ENCODE peak calls at places on chromosome 21, in six cellular contexts. One of them, this sample, is unnamed.

GRCh38 chr21:32316363-32317215 is 17.9 kb downstream of the MRAP start:
- DNase-seq in transverse colon: no peak
- DNase-seq in tibial nerve: no peak
- DNase-seq in sigmoid colon: no peak
- DNase-seq in Peyer's patch: no peak
- DNase-seq in A549: no peak
- DNase-seq in this sample: no peak

GRCh38 chr21:35861656-35862055 is 198.7 kb downstream of the SETD4 start:
- DNase-seq in transverse colon: no peak
- DNase-seq in tibial nerve: no peak
- DNase-seq in sigmoid colon: no peak
- DNase-seq in Peyer's patch: no peak
- DNase-seq in A549: no peak
- DNase-seq in this sample: no peak

GRCh38 chr21:38325761-38326420 is 69.1 kb downstream of the KCNJ15 start:
- DNase-seq in transverse colon: no peak
- DNase-seq in tibial nerve: no peak
- DNase-seq in sigmoid colon: no peak
- DNase-seq in Peyer's patch: no peak
- DNase-seq in A549: no peak
- DNase-seq in this sample: peak; percentile 34

GRCh38 chr21:44751799-44752636 is 40.6 kb upstream of the TSPEAR start:
- DNase-seq in transverse colon: no peak
- DNase-seq in tibial nerve: no peak
- DNase-seq in sigmoid colon: no peak
- DNase-seq in Peyer's patch: no peak
- DNase-seq in A549: no peak
- DNase-seq in this sample: no peak

GRCh38 chr21:19810779-19811178 is 1187.4 kb upstream of the NCAM2 start:
- DNase-seq in transverse colon: no peak
- DNase-seq in tibial nerve: no peak
- DNase-seq in sigmoid colon: no peak
- DNase-seq in Peyer's patch: no peak
- DNase-seq in A549: no peak
- DNase-seq in this sample: no peak

GRCh38 chr21:16420086-16420724 is 690.4 kb downstream of the USP25 start:
- DNase-seq in transverse colon: no peak
- DNase-seq in tibial nerve: peak; percentile 38
- DNase-seq in sigmoid colon: peak; percentile 71
- DNase-seq in Peyer's patch: no peak
- DNase-seq in A549: no peak
- DNase-seq in this sample: no peak

GRCh38 chr21:20618878-20619277 is 379.3 kb upstream of the NCAM2 start:
- DNase-seq in transverse colon: no peak
- DNase-seq in tibial nerve: no peak
- DNase-seq in sigmoid colon: no peak
- DNase-seq in Peyer's patch: no peak
- DNase-seq in A549: no peak
- DNase-seq in this sample: no peak

GRCh38 chr21:39317134-39318090 is 4.0 kb upstream of the BRWD1 start:
- DNase-seq in transverse colon: no peak
- DNase-seq in tibial nerve: no peak
- DNase-seq in sigmoid colon: no peak
- DNase-seq in Peyer's patch: no peak
- DNase-seq in A549: no peak
- DNase-seq in this sample: no peak

GRCh38 chr21:28099296-28099695 is 893.4 kb downstream of the LTN1 start:
- DNase-seq in transverse colon: no peak
- DNase-seq in tibial nerve: no peak
- DNase-seq in sigmoid colon: peak; percentile 77
- DNase-seq in Peyer's patch: peak; percentile 48
- DNase-seq in A549: no peak
- DNase-seq in this sample: no peak

GRCh38 chr21:21907271-21907670 is 909.1 kb downstream of the NCAM2 start:
- DNase-seq in transverse colon: no peak
- DNase-seq in tibial nerve: no peak
- DNase-seq in sigmoid colon: no peak
- DNase-seq in Peyer's patch: no peak
- DNase-seq in A549: no peak
- DNase-seq in this sample: no peak

GRCh38 chr21:31564439-31564838 is 95.1 kb upstream of the SOD1 start:
- DNase-seq in transverse colon: no peak
- DNase-seq in tibial nerve: no peak
- DNase-seq in sigmoid colon: no peak
- DNase-seq in Peyer's patch: no peak
- DNase-seq in A549: no peak
- DNase-seq in this sample: no peak

GRCh38 chr21:24895885-24896734 is 711.2 kb downstream of the MRPL39 start:
- DNase-seq in transverse colon: peak; percentile 19
- DNase-seq in tibial nerve: no peak
- DNase-seq in sigmoid colon: no peak
- DNase-seq in Peyer's patch: no peak
- DNase-seq in A549: no peak
- DNase-seq in this sample: no peak

GRCh38 chr21:39863111-39863510 is 4.1 kb upstream of the PCP4 start:
- DNase-seq in transverse colon: peak; percentile 13
- DNase-seq in tibial nerve: no peak
- DNase-seq in sigmoid colon: no peak
- DNase-seq in Peyer's patch: no peak
- DNase-seq in A549: no peak
- DNase-seq in this sample: no peak

GRCh38 chr21:37593740-37594471 is 227.3 kb downstream of the DYRK1A start:
- DNase-seq in transverse colon: no peak
- DNase-seq in tibial nerve: no peak
- DNase-seq in sigmoid colon: no peak
- DNase-seq in Peyer's patch: no peak
- DNase-seq in A549: no peak
- DNase-seq in this sample: no peak

GRCh38 chr21:38839683-38840286 is 34.1 kb downstream of the ETS2 start:
- DNase-seq in transverse colon: no peak
- DNase-seq in tibial nerve: no peak
- DNase-seq in sigmoid colon: no peak
- DNase-seq in Peyer's patch: no peak
- DNase-seq in A549: no peak
- DNase-seq in this sample: peak; percentile 87

GRCh38 chr21:23578027-23578426 is 2029.3 kb downstream of the MRPL39 start:
- DNase-seq in transverse colon: no peak
- DNase-seq in tibial nerve: no peak
- DNase-seq in sigmoid colon: no peak
- DNase-seq in Peyer's patch: no peak
- DNase-seq in A549: no peak
- DNase-seq in this sample: no peak

GRCh38 chr21:37531402-37532042 is 164.9 kb downstream of the DYRK1A start:
- DNase-seq in transverse colon: peak; percentile 20
- DNase-seq in tibial nerve: no peak
- DNase-seq in sigmoid colon: no peak
- DNase-seq in Peyer's patch: no peak
- DNase-seq in A549: no peak
- DNase-seq in this sample: peak; percentile 71

GRCh38 chr21:38819719-38820147 is 14.0 kb downstream of the ETS2 start:
- DNase-seq in transverse colon: peak; percentile 68
- DNase-seq in tibial nerve: no peak
- DNase-seq in sigmoid colon: no peak
- DNase-seq in Peyer's patch: no peak
- DNase-seq in A549: no peak
- DNase-seq in this sample: no peak

DNA sequence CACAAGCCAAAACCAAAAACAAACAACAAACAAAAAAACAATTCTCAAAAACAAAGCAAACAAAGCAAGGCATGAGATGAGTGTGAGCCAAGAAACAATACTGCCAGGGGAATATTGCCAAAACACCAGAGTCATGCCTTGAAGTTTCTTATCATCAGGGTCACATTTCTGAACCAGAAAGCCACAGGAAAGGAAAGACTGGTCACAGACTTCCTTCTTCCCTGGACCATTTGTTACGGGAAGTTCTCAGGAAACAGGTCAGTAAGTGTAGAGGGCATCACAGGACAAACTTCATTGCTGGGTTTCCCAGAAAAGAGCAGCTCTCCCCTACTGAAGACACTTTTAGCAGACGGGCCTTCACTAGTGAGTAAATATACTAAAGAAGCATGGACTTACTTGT is 191.2 kb downstream of the GABPA start:
- DNase-seq in transverse colon: no peak
- DNase-seq in tibial nerve: no peak
- DNase-seq in sigmoid colon: no peak
- DNase-seq in Peyer's patch: no peak
- DNase-seq in A549: no peak
- DNase-seq in this sample: no peak
- TF ChIP-seq POLR2A in transverse colon: no peak
- TF ChIP-seq POLR2A in tibial nerve: no peak
- TF ChIP-seq POLR2A in sigmoid colon: no peak
- TF ChIP-seq POLR2A in Peyer's patch: no peak
- TF ChIP-seq POLR2A in A549: no peak
- TF ChIP-seq POLR2A in this sample: no peak

GRCh38 chr21:43720539-43721224 is 1.8 kb downstream of the PDXK start:
- DNase-seq in transverse colon: no peak
- DNase-seq in tibial nerve: no peak
- DNase-seq in sigmoid colon: no peak
- DNase-seq in Peyer's patch: no peak
- DNase-seq in A549: no peak
- DNase-seq in this sample: peak; percentile 85

GRCh38 chr21:43719748-43720538 is 1.0 kb downstream of the PDXK start:
- DNase-seq in transverse colon: no peak
- DNase-seq in tibial nerve: no peak
- DNase-seq in sigmoid colon: no peak
- DNase-seq in Peyer's patch: no peak
- DNase-seq in A549: no peak
- DNase-seq in this sample: no peak

GRCh38 chr21:43717967-43718871 is 710 bp upstream of the PDXK start:
- DNase-seq in transverse colon: no peak
- DNase-seq in tibial nerve: no peak
- DNase-seq in sigmoid colon: no peak
- DNase-seq in Peyer's patch: peak; percentile 64
- DNase-seq in A549: no peak
- DNase-seq in this sample: no peak

GRCh38 chr21:43717166-43717853 is 1.6 kb upstream of the PDXK start:
- DNase-seq in transverse colon: no peak
- DNase-seq in tibial nerve: no peak
- DNase-seq in sigmoid colon: no peak
- DNase-seq in Peyer's patch: no peak
- DNase-seq in A549: no peak
- DNase-seq in this sample: peak; percentile 85

DNA sequence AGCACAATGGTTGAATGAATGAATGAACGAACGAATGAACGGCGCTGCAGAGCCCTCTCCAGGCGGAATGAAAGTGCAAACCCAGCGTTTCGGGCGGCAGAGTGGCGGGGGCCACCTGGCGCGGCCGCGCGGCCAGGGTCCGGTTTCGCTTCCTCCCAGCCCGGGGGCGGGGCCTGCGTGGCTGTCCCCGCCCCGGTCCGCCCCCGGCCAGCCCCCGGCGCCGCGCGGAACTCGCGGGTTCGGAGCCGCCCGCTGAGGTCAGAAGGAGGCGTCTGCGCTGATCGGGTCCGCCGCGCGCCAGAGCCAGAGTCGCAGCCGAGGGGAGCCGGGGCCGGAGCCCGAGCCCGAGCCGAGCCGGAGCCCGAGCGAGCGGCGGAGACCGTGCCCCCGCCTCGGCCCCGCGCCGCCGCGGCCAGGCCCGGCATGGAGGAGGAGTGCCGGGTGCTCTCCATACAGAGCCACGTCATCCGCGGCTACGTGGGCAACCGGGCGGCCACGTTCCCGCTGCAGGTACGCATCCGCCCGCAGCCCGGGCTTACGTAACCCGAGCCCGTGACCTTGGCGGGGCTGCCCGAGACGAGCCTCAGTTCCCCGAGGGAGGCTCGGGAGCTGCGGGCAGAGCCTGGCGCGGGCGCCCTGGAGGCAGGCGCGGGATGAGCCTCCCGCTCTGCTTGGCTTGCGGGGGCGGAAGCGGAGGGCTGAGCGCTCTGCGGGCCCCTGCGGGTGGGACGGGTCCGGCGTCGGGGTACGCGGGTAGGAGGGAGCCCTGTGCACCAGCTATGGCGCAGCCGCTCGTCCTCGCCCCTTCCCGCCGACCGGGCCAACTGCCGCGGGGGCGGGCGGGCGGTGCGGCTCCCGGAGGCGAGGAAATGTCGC is at the start of gene PDXK:
- DNase-seq in transverse colon: peak; percentile 93
- DNase-seq in tibial nerve: peak; percentile 77
- DNase-seq in sigmoid colon: peak; percentile 92
- DNase-seq in Peyer's patch: peak; percentile 94
- DNase-seq in A549: peak; percentile 38
- DNase-seq in this sample: peak; percentile 87
- TF ChIP-seq POLR2A in transverse colon: peak; percentile 83
- TF ChIP-seq POLR2A in tibial nerve: peak; percentile 65
- TF ChIP-seq POLR2A in sigmoid colon: no peak
- TF ChIP-seq POLR2A in Peyer's patch: peak; percentile 80
- TF ChIP-seq POLR2A in A549: peak; percentile 54
- TF ChIP-seq POLR2A in this sample: no peak

DNA sequence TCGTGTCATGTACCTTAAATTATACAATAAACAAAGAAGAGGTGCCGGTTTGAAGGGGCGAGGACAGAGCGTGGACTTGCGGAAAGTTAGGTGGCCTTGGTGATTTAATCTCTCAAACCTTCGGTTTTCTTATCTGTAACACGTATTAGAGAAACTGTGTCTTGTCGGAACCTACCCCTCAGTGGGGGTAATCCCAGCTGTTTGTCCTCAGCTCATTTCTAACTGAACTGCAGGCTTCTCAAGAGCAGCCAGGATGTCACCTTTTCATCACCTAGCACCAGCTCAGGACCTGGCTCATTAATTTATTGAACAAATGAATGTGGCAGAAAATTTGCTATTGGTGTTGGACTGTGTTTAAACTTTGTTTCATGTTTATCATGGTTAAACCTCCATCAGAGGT is 31.2 kb downstream of the ITSN1 start:
- DNase-seq in transverse colon: no peak
- DNase-seq in tibial nerve: no peak
- DNase-seq in sigmoid colon: no peak
- DNase-seq in Peyer's patch: no peak
- DNase-seq in A549: no peak
- DNase-seq in this sample: no peak
- TF ChIP-seq POLR2A in transverse colon: no peak
- TF ChIP-seq POLR2A in tibial nerve: no peak
- TF ChIP-seq POLR2A in sigmoid colon: no peak
- TF ChIP-seq POLR2A in Peyer's patch: no peak
- TF ChIP-seq POLR2A in A549: no peak
- TF ChIP-seq POLR2A in this sample: no peak

DNA sequence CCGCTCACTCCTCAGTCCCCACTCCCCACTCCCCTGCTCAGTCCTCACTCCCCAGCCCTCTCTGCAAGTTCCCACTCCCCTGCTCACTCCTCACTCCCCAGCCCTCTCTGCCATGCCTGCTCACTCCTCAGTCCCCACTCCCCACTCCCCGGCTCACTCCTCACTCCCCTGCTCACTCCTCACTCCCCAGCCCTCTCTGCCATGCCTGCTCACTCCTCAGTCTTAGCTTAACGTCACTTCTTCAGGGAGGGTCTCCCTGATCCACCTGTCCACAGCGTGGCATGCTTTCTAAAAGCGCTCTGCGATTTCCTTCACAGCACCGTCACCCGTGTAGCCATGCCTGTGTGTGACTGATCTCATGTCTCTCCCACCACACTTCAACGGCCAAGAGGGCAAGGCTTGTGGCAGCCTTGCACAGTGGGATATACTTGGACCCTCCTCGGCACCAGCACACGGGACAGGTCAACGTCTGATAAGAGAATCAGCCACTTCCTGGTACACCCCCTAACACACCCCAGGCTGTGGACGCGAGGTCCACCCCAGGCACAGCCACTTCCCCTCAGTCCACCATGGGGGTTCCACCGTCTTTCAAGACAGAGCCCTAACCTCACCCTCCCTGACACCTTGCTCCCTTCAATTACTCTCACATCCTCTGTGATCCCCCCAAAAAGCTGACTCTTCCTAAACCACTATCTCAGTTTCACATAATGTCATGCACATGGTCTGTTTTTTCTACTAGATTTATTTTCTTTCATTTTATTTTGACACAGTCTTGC is 14.0 kb downstream of the PRDM15 start:
- DNase-seq in transverse colon: peak; percentile 21
- DNase-seq in tibial nerve: no peak
- DNase-seq in sigmoid colon: no peak
- DNase-seq in Peyer's patch: peak; percentile 44
- DNase-seq in A549: no peak
- DNase-seq in this sample: no peak
- TF ChIP-seq POLR2A in transverse colon: no peak
- TF ChIP-seq POLR2A in tibial nerve: no peak
- TF ChIP-seq POLR2A in sigmoid colon: no peak
- TF ChIP-seq POLR2A in Peyer's patch: no peak
- TF ChIP-seq POLR2A in A549: no peak
- TF ChIP-seq POLR2A in this sample: no peak